ENCODE peak calls at places on chromosomes 4 and X, in nine cellular contexts. N is right atrium auricular region; G is adrenal gland; B is hepatocyte; W is uterus; H is effector memory CD4-positive, alpha-beta T cell; T is CD8-positive, alpha-beta T cell; P is small intestine; Z is ovary. Q is an unnamed sample.

GRCh38 chr4:114378306-114378903 is 220.2 kb upstream of the UGT8 start:
- DNase-seq in N (no peak), G (no peak), B (peak; percentile 49), W (no peak), H (no peak), T (no peak), P (peak; percentile 59), Z (no peak), Q (no peak)

GRCh38 chr4:157221426-157221894 is 932 bp downstream of the GRIA2 start:
- DNase-seq in N (no peak), G (no peak), B (no peak), W (peak; percentile 15), H (no peak), T (no peak), P (no peak), Z (no peak), Q (no peak)

GRCh38 chr4:13087041-13087440 is 397.1 kb downstream of the RAB28 start:
- DNase-seq in N (no peak), G (no peak), B (no peak), W (no peak), H (no peak), T (no peak), P (no peak), Z (no peak), Q (no peak)

GRCh38 chr4:179607003-179607402 is 2164.8 kb upstream of the AGA start:
- DNase-seq in N (no peak), G (no peak), B (no peak), W (no peak), H (no peak), T (no peak), P (no peak), Z (no peak), Q (no peak)

GRCh38 chrX:70970482-70970999 is 39.6 kb upstream of the SLC7A3 start:
- DNase-seq in N (no peak), G (no peak), B (no peak), W (no peak), H (no peak), T (no peak), P (peak; percentile 1), Z (no peak), Q (peak; percentile 23)

GRCh38 chrX:102746134-102746584 is 25.6 kb downstream of the GPRASP3 start:
- DNase-seq in N (no peak), G (peak; percentile 20), B (peak; percentile 50), W (peak; percentile 44), H (no peak), T (no peak), P (no peak), Z (peak; percentile 60), Q (peak; percentile 45)

GRCh38 chr4:1126506-1126905 is 13.1 kb upstream of the RNF212 start:
- DNase-seq in N (no peak), G (no peak), B (no peak), W (no peak), H (no peak), T (no peak), P (no peak), Z (no peak), Q (no peak)

GRCh38 chr4:89334311-89334710 is 26.7 kb upstream of the GPRIN3 start:
- DNase-seq in N (no peak), G (no peak), B (no peak), W (no peak), H (no peak), T (no peak), P (no peak), Z (no peak), Q (no peak)

GRCh38 chrX:19829817-19830216 is 57.6 kb downstream of the SH3KBP1 start:
- DNase-seq in N (no peak), G (no peak), B (no peak), W (no peak), H (no peak), T (no peak), P (no peak), Z (no peak), Q (no peak)

GRCh38 chr4:114087596-114088230 is 108.3 kb upstream of the ARSJ start:
- DNase-seq in N (no peak), G (no peak), B (no peak), W (no peak), H (no peak), T (no peak), P (no peak), Z (no peak), Q (no peak)

GRCh38 chr4:38615847-38616246 is 48.2 kb upstream of the KLF3 start:
- DNase-seq in N (no peak), G (no peak), B (no peak), W (no peak), H (no peak), T (no peak), P (no peak), Z (no peak), Q (peak; percentile 21)

GRCh38 chr4:38128478-38129451 is 168.6 kb downstream of the PTTG2 start:
- DNase-seq in N (peak; percentile 65), G (no peak), B (no peak), W (no peak), H (peak; percentile 55), T (peak; percentile 49), P (peak; percentile 53), Z (no peak), Q (no peak)

GRCh38 chrX:120672389-120672788 is 42.5 kb upstream of the C1GALT1C1 start:
- DNase-seq in N (peak; percentile 81), G (peak; percentile 88), B (peak; percentile 8), W (peak; percentile 51), H (no peak), T (no peak), P (no peak), Z (peak; percentile 15), Q (peak; percentile 91)

GRCh38 chr4:17497890-17498523 is 13.9 kb downstream of the QDPR start:
- DNase-seq in N (no peak), G (peak; percentile 76), B (no peak), W (no peak), H (no peak), T (no peak), P (no peak), Z (peak; percentile 26), Q (no peak)

GRCh38 chrX:71067727-71068051 is 445 bp downstream of the SNX12 start:
- DNase-seq in N (no peak), G (peak; percentile 13), B (no peak), W (no peak), H (no peak), T (no peak), P (no peak), Z (no peak), Q (no peak)

GRCh38 chrX:46260502-46260901 is 284.7 kb downstream of the ZNF674 start:
- DNase-seq in N (no peak), G (no peak), B (no peak), W (no peak), H (no peak), T (no peak), P (no peak), Z (no peak), Q (no peak)

GRCh38 chr4:14871676-14872430 is 130.4 kb upstream of the CPEB2 start:
- DNase-seq in N (no peak), G (no peak), B (no peak), W (no peak), H (peak; percentile 1), T (no peak), P (peak; percentile 35), Z (no peak), Q (peak; percentile 59)

GRCh38 chr4:84852081-84852480 is 114.4 kb downstream of the WDFY3 start:
- DNase-seq in N (no peak), G (no peak), B (no peak), W (no peak), H (no peak), T (no peak), P (no peak), Z (no peak), Q (no peak)

GRCh38 chr4:89838005-89838404 is 1.0 kb upstream of the SNCA start:
- DNase-seq in N (no peak), G (no peak), B (peak; percentile 23), W (no peak), H (no peak), T (no peak), P (peak; percentile 6), Z (no peak), Q (peak; percentile 35)

GRCh38 chr4:138242830-138243149 is 641 bp upstream of the SLC7A11 start:
- DNase-seq in N (no peak), G (no peak), B (no peak), W (no peak), H (no peak), T (no peak), P (no peak), Z (no peak), Q (no peak)

GRCh38 chrX:47169273-47169672 is 24.3 kb downstream of the RBM10 start:
- DNase-seq in N (no peak), G (no peak), B (no peak), W (no peak), H (no peak), T (no peak), P (no peak), Z (no peak), Q (no peak)

GRCh38 chr4:7904942-7905341 is 34.7 kb downstream of the AFAP1 start:
- DNase-seq in N (no peak), G (no peak), B (peak; percentile 68), W (peak; percentile 37), H (no peak), T (no peak), P (no peak), Z (no peak), Q (peak; percentile 97)
- H3K4me3 ChIP-seq in N (no peak overlapping the region), G (no peak overlapping the region), B (no peak overlapping the region), W (no peak overlapping the region), H (no peak overlapping the region), T (no peak overlapping the region), P (no peak overlapping the region), Z (no peak overlapping the region), Q (no peak overlapping the region)

GRCh38 chr4:7821245-7822165 is 118.2 kb downstream of the AFAP1 start:
- DNase-seq in N (no peak), G (no peak), B (no peak), W (no peak), H (no peak), T (no peak), P (no peak), Z (no peak), Q (peak; percentile 56)
- H3K4me1 ChIP-seq in N (peaks cover 55% of the 10 kb centered on the region), G (peaks cover 20% of the 10 kb centered on the region), B (peaks cover 35% of the 10 kb centered on the region), W (peaks cover 4% of the 10 kb centered on the region), H (no peaks in the 10 kb centered on the region), T (no peaks in the 10 kb centered on the region), P (peaks cover 3% of the 10 kb centered on the region), Z (peaks cover 22% of the 10 kb centered on the region), Q (peaks cover 41% of the 10 kb centered on the region)

GRCh38 chrX:129512409-129512808 is 10.9 kb downstream of the SMARCA1 start:
- DNase-seq in N (no peak), G (no peak), B (no peak), W (no peak), H (no peak), T (no peak), P (no peak), Z (no peak), Q (no peak)

GRCh38 chrX:129511689-129512088 is 11.6 kb downstream of the SMARCA1 start:
- DNase-seq in N (no peak), G (no peak), B (no peak), W (no peak), H (no peak), T (no peak), P (no peak), Z (no peak), Q (no peak)

GRCh38 chrX:129510331-129510730 is 13.0 kb downstream of the SMARCA1 start:
- DNase-seq in N (no peak), G (peak; percentile 60), B (no peak), W (no peak), H (no peak), T (no peak), P (no peak), Z (no peak), Q (no peak)
- H3K27ac ChIP-seq in N (no peak overlapping the region), G (no peak overlapping the region), B (no peak overlapping the region), W (no peak overlapping the region), H (no peak overlapping the region), T (no peak overlapping the region), P (no peak overlapping the region), Z (no peak overlapping the region), Q (no peak overlapping the region)

GRCh38 chr4:108556166-108556565 is 64.2 kb upstream of the RPL34 start:
- DNase-seq in N (no peak), G (no peak), B (no peak), W (no peak), H (no peak), T (no peak), P (no peak), Z (no peak), Q (no peak)
- H3K4me3 ChIP-seq in N (no peak overlapping the region), G (no peak overlapping the region), B (no peak overlapping the region), W (no peak overlapping the region), H (no peak overlapping the region), T (no peak overlapping the region), P (no peak overlapping the region), Z (no peak overlapping the region), Q (no peak overlapping the region)

Q was measured in cardiac muscle cell.